ENCODE peak calls at places on chromosomes 1 and 21, in eight cellular contexts. One of them, this sample, is unnamed.

GRCh38 chr1:75233302-75233929 is 99.2 kb downstream of the LHX8 start:
- DNase-seq in PC-3: peak; percentile 64
- DNase-seq in MM.1S: peak; percentile 61
- DNase-seq in neural progenitor cell: peak; percentile 49
- DNase-seq in OCI-LY7: peak; percentile 37
- DNase-seq in hepatocyte: peak; percentile 53
- DNase-seq in HCT116: peak; percentile 19
- DNase-seq in GM23338: peak; percentile 70
- DNase-seq in this sample: peak; percentile 42

GRCh38 chr1:184036517-184036949 is 995 bp downstream of the COLGALT2 start:
- DNase-seq in neural progenitor cell: peak; percentile 69
- DNase-seq in GM23338: peak; percentile 74
- DNase-seq in hepatocyte: no peak
- DNase-seq in HCT116: no peak
- DNase-seq in MM.1S: no peak
- DNase-seq in OCI-LY7: no peak
- DNase-seq in PC-3: no peak
- DNase-seq in this sample: peak; percentile 45

GRCh38 chr1:65259816-65260215 is 49.5 kb upstream of the DNAJC6 start:
- DNase-seq in hepatocyte: no peak
- DNase-seq in HCT116: no peak
- DNase-seq in OCI-LY7: no peak
- DNase-seq in GM23338: no peak
- DNase-seq in PC-3: no peak
- DNase-seq in neural progenitor cell: no peak
- DNase-seq in MM.1S: no peak
- DNase-seq in this sample: no peak

GRCh38 chr1:11730429-11730861 is 5.5 kb upstream of the AGTRAP start:
- DNase-seq in GM23338: no peak
- DNase-seq in HCT116: no peak
- DNase-seq in OCI-LY7: peak; percentile 82
- DNase-seq in neural progenitor cell: no peak
- DNase-seq in PC-3: peak; percentile 31
- DNase-seq in MM.1S: peak; percentile 74
- DNase-seq in hepatocyte: no peak
- DNase-seq in this sample: peak; percentile 77

GRCh38 chr1:37691497-37692077 is 729 bp upstream of the CDCA8 start:
- DNase-seq in GM23338: peak; percentile 41
- DNase-seq in OCI-LY7: peak; percentile 39
- DNase-seq in HCT116: peak; percentile 10
- DNase-seq in hepatocyte: peak; percentile 77
- DNase-seq in neural progenitor cell: peak; percentile 49
- DNase-seq in PC-3: peak; percentile 60
- DNase-seq in MM.1S: peak; percentile 50
- DNase-seq in this sample: peak; percentile 86

GRCh38 chr1:155171836-155172731 is 1.0 kb downstream of the KRTCAP2 start:
- DNase-seq in HCT116: no peak
- DNase-seq in OCI-LY7: no peak
- DNase-seq in GM23338: no peak
- DNase-seq in MM.1S: no peak
- DNase-seq in neural progenitor cell: no peak
- DNase-seq in hepatocyte: no peak
- DNase-seq in PC-3: no peak
- DNase-seq in this sample: peak; percentile 13

GRCh38 chr1:98702976-98703375 is 41.5 kb downstream of the SNX7 start:
- DNase-seq in hepatocyte: no peak
- DNase-seq in neural progenitor cell: no peak
- DNase-seq in PC-3: peak; percentile 25
- DNase-seq in OCI-LY7: no peak
- DNase-seq in GM23338: no peak
- DNase-seq in HCT116: no peak
- DNase-seq in MM.1S: no peak
- DNase-seq in this sample: peak; percentile 76

GRCh38 chr21:42437786-42438185 is 34.1 kb downstream of the UBASH3A start:
- DNase-seq in GM23338: peak; percentile 34
- DNase-seq in hepatocyte: peak; percentile 59
- DNase-seq in neural progenitor cell: peak; percentile 74
- DNase-seq in OCI-LY7: no peak
- DNase-seq in PC-3: peak; percentile 28
- DNase-seq in MM.1S: peak; percentile 27
- DNase-seq in HCT116: no peak
- DNase-seq in this sample: peak; percentile 6

GRCh38 chr1:43447891-43448708 is 5.6 kb downstream of the HYI start:
- DNase-seq in MM.1S: no peak
- DNase-seq in OCI-LY7: no peak
- DNase-seq in neural progenitor cell: no peak
- DNase-seq in GM23338: no peak
- DNase-seq in hepatocyte: no peak
- DNase-seq in PC-3: no peak
- DNase-seq in HCT116: no peak
- DNase-seq in this sample: no peak

GRCh38 chr1:243475966-243476365 is 220.1 kb downstream of the SDCCAG8 start:
- DNase-seq in hepatocyte: no peak
- DNase-seq in GM23338: peak; percentile 87
- DNase-seq in neural progenitor cell: peak; percentile 87
- DNase-seq in HCT116: no peak
- DNase-seq in PC-3: peak; percentile 16
- DNase-seq in MM.1S: no peak
- DNase-seq in OCI-LY7: no peak
- DNase-seq in this sample: no peak

GRCh38 chr1:244969355-244970235 is 105.3 kb upstream of the HNRNPU start:
- DNase-seq in GM23338: peak; percentile 75
- DNase-seq in neural progenitor cell: peak; percentile 88
- DNase-seq in MM.1S: peak; percentile 69
- DNase-seq in PC-3: peak; percentile 84
- DNase-seq in OCI-LY7: peak; percentile 64
- DNase-seq in hepatocyte: peak; percentile 85
- DNase-seq in HCT116: peak; percentile 40
- DNase-seq in this sample: peak; percentile 95

GRCh38 chr21:42384999-42385398 is 10.9 kb downstream of the TMPRSS3 start:
- DNase-seq in hepatocyte: peak; percentile 44
- DNase-seq in neural progenitor cell: no peak
- DNase-seq in PC-3: peak; percentile 21
- DNase-seq in HCT116: no peak
- DNase-seq in MM.1S: no peak
- DNase-seq in GM23338: no peak
- DNase-seq in OCI-LY7: no peak
- DNase-seq in this sample: no peak

GRCh38 chr1:58251415-58252073 is 295.0 kb downstream of the OMA1 start:
- DNase-seq in MM.1S: no peak
- DNase-seq in OCI-LY7: peak; percentile 1
- DNase-seq in PC-3: peak; percentile 7
- DNase-seq in GM23338: peak; percentile 85
- DNase-seq in neural progenitor cell: peak; percentile 61
- DNase-seq in hepatocyte: peak; percentile 10
- DNase-seq in HCT116: peak; percentile 7
- DNase-seq in this sample: peak; percentile 38

GRCh38 chr1:8089535-8090228 is 63.6 kb upstream of the ERRFI1 start:
- DNase-seq in HCT116: no peak
- DNase-seq in neural progenitor cell: no peak
- DNase-seq in GM23338: no peak
- DNase-seq in PC-3: peak; percentile 38
- DNase-seq in OCI-LY7: no peak
- DNase-seq in hepatocyte: peak; percentile 9
- DNase-seq in MM.1S: no peak
- DNase-seq in this sample: peak; percentile 70

GRCh38 chr21:31416465-31416864 is 72.4 kb upstream of the TIAM1 start:
- DNase-seq in MM.1S: no peak
- DNase-seq in GM23338: no peak
- DNase-seq in PC-3: peak; percentile 15
- DNase-seq in neural progenitor cell: no peak
- DNase-seq in OCI-LY7: no peak
- DNase-seq in hepatocyte: no peak
- DNase-seq in HCT116: no peak
- DNase-seq in this sample: peak; percentile 65

GRCh38 chr21:41965045-41965444 is 11.2 kb upstream of the C2CD2 start:
- DNase-seq in hepatocyte: no peak
- DNase-seq in GM23338: no peak
- DNase-seq in PC-3: peak; percentile 65
- DNase-seq in neural progenitor cell: no peak
- DNase-seq in HCT116: no peak
- DNase-seq in OCI-LY7: peak; percentile 64
- DNase-seq in MM.1S: no peak
- DNase-seq in this sample: no peak

GRCh38 chr1:19612516-19612915 is 31.6 kb upstream of the NBL1 start:
- DNase-seq in GM23338: no peak
- DNase-seq in HCT116: no peak
- DNase-seq in PC-3: no peak
- DNase-seq in MM.1S: no peak
- DNase-seq in hepatocyte: no peak
- DNase-seq in neural progenitor cell: no peak
- DNase-seq in OCI-LY7: no peak
- DNase-seq in this sample: no peak

GRCh38 chr1:101260531-101260930 is 23.7 kb downstream of the S1PR1 start:
- DNase-seq in hepatocyte: no peak
- DNase-seq in MM.1S: no peak
- DNase-seq in OCI-LY7: no peak
- DNase-seq in PC-3: peak; percentile 79
- DNase-seq in GM23338: no peak
- DNase-seq in HCT116: no peak
- DNase-seq in neural progenitor cell: no peak
- DNase-seq in this sample: peak; percentile 40

GRCh38 chr21:45818904-45819285 is 162.7 kb upstream of the COL6A1 start:
- DNase-seq in neural progenitor cell: no peak
- DNase-seq in PC-3: peak; percentile 65
- DNase-seq in GM23338: no peak
- DNase-seq in MM.1S: no peak
- DNase-seq in hepatocyte: peak; percentile 69
- DNase-seq in OCI-LY7: no peak
- DNase-seq in HCT116: no peak
- DNase-seq in this sample: peak; percentile 84
- TF ChIP-seq EZH2phosphoT487 in neural progenitor cell: no peak
- TF ChIP-seq EZH2phosphoT487 in PC-3: no peak
- TF ChIP-seq EZH2phosphoT487 in GM23338: no peak
- TF ChIP-seq EZH2phosphoT487 in MM.1S: no peak
- TF ChIP-seq EZH2phosphoT487 in hepatocyte: no peak
- TF ChIP-seq EZH2phosphoT487 in OCI-LY7: no peak
- TF ChIP-seq EZH2phosphoT487 in HCT116: no peak
- TF ChIP-seq EZH2phosphoT487 in this sample: no peak

DNA sequence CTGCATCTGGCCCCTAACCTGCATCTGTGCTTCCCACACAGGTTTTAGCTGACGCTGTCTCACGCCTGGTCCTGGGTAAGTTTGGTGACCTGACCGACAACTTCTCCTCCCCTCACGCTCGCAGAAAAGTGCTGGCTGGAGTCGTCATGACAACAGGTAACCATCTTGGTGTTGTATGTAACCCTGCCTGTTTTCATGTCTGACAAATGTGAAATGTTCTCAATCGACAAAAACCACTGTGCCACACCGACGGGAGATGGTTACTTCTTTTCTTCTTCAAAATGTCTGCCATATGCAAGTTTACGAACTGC is 105.9 kb downstream of the ADARB1 start:
- DNase-seq in GM23338: no peak
- DNase-seq in neural progenitor cell: no peak
- DNase-seq in hepatocyte: no peak
- DNase-seq in MM.1S: no peak
- DNase-seq in HCT116: no peak
- DNase-seq in PC-3: no peak
- DNase-seq in OCI-LY7: no peak
- DNase-seq in this sample: no peak
- H3K36me3 ChIP-seq in GM23338: no peaks in the 10 kb centered on the region
- H3K36me3 ChIP-seq in neural progenitor cell: no peaks in the 10 kb centered on the region
- H3K36me3 ChIP-seq in hepatocyte: no peaks in the 10 kb centered on the region
- H3K36me3 ChIP-seq in MM.1S: no peaks in the 10 kb centered on the region
- H3K36me3 ChIP-seq in HCT116: no peaks in the 10 kb centered on the region
- H3K36me3 ChIP-seq in PC-3: peaks cover 2% of the 10 kb centered on the region
- H3K36me3 ChIP-seq in OCI-LY7: no peaks in the 10 kb centered on the region
- H3K36me3 ChIP-seq in this sample: peaks cover 25% of the 10 kb centered on the region

GRCh38 chr1:117809764-117810163 is 119.7 kb downstream of the GDAP2 start:
- DNase-seq in PC-3: no peak
- DNase-seq in hepatocyte: no peak
- DNase-seq in HCT116: no peak
- DNase-seq in MM.1S: no peak
- DNase-seq in GM23338: no peak
- DNase-seq in OCI-LY7: no peak
- DNase-seq in neural progenitor cell: no peak
- DNase-seq in this sample: no peak
- TF ChIP-seq EZH2phosphoT487 in PC-3: no peak
- TF ChIP-seq EZH2phosphoT487 in hepatocyte: no peak
- TF ChIP-seq EZH2phosphoT487 in HCT116: no peak
- TF ChIP-seq EZH2phosphoT487 in MM.1S: no peak
- TF ChIP-seq EZH2phosphoT487 in GM23338: no peak
- TF ChIP-seq EZH2phosphoT487 in OCI-LY7: no peak
- TF ChIP-seq EZH2phosphoT487 in neural progenitor cell: no peak
- TF ChIP-seq EZH2phosphoT487 in this sample: no peak

DNA sequence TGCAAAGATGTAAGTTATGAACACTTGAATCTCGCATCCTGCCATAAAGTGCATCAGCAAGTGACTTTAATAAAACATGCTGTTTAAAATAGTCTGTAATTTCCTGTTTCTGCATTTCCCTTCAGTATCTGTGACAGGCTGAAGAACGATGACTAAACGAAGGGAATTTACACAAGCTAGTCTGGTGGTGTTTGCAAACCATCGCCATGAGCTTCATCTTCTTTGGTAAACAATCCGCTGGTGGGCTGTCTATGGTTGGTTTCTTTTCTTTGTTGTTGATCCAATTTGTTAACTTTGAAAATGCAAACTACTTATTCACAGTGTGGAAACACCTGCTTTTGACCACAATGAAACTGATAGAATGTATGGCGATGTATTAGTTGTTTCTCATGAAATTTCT is 13.9 kb downstream of the SERTAD4 start:
- DNase-seq in HCT116: no peak
- DNase-seq in MM.1S: peak; percentile 82
- DNase-seq in hepatocyte: no peak
- DNase-seq in OCI-LY7: peak; percentile 17
- DNase-seq in PC-3: peak; percentile 64
- DNase-seq in GM23338: no peak
- DNase-seq in neural progenitor cell: no peak
- DNase-seq in this sample: no peak
- H3K36me3 ChIP-seq in HCT116: no peaks in the 10 kb centered on the region
- H3K36me3 ChIP-seq in MM.1S: no peaks in the 10 kb centered on the region
- H3K36me3 ChIP-seq in hepatocyte: no peaks in the 10 kb centered on the region
- H3K36me3 ChIP-seq in OCI-LY7: no peaks in the 10 kb centered on the region
- H3K36me3 ChIP-seq in PC-3: no peaks in the 10 kb centered on the region
- H3K36me3 ChIP-seq in GM23338: no peaks in the 10 kb centered on the region
- H3K36me3 ChIP-seq in neural progenitor cell: no peaks in the 10 kb centered on the region
- H3K36me3 ChIP-seq in this sample: no peaks in the 10 kb centered on the region

GRCh38 chr1:153921080-153921802 is 1.5 kb downstream of the GATAD2B start:
- DNase-seq in HCT116: no peak
- DNase-seq in GM23338: no peak
- DNase-seq in MM.1S: no peak
- DNase-seq in hepatocyte: no peak
- DNase-seq in OCI-LY7: no peak
- DNase-seq in PC-3: no peak
- DNase-seq in neural progenitor cell: no peak
- DNase-seq in this sample: peak; percentile 16

GRCh38 chr1:153922076-153922837 is 515 bp downstream of the GATAD2B start:
- DNase-seq in HCT116: no peak
- DNase-seq in neural progenitor cell: peak; percentile 92
- DNase-seq in MM.1S: no peak
- DNase-seq in GM23338: peak; percentile 79
- DNase-seq in PC-3: peak; percentile 67
- DNase-seq in OCI-LY7: peak; percentile 88
- DNase-seq in hepatocyte: peak; percentile 82
- DNase-seq in this sample: peak; percentile 58

GRCh38 chr1:153922838-153923652 is at the start of gene GATAD2B:
- DNase-seq in PC-3: peak; percentile 100
- DNase-seq in MM.1S: peak; percentile 100
- DNase-seq in hepatocyte: peak; percentile 100
- DNase-seq in neural progenitor cell: peak; percentile 100
- DNase-seq in OCI-LY7: peak; percentile 100
- DNase-seq in HCT116: peak; percentile 100
- DNase-seq in GM23338: peak; percentile 100
- DNase-seq in this sample: peak; percentile 100

GRCh38 chr1:153919879-153920852 is 2.6 kb downstream of the GATAD2B start:
- DNase-seq in MM.1S: peak; percentile 30
- DNase-seq in PC-3: peak; percentile 21
- DNase-seq in hepatocyte: no peak
- DNase-seq in HCT116: no peak
- DNase-seq in GM23338: no peak
- DNase-seq in neural progenitor cell: peak; percentile 12
- DNase-seq in OCI-LY7: peak; percentile 58
- DNase-seq in this sample: peak; percentile 52

GRCh38 chr1:153921803-153922075 is 1.0 kb downstream of the GATAD2B start:
- DNase-seq in GM23338: peak; percentile 37
- DNase-seq in PC-3: peak; percentile 27
- DNase-seq in neural progenitor cell: no peak
- DNase-seq in OCI-LY7: peak; percentile 32
- DNase-seq in HCT116: no peak
- DNase-seq in MM.1S: peak; percentile 29
- DNase-seq in hepatocyte: no peak
- DNase-seq in this sample: no peak
- TF ChIP-seq EZH2phosphoT487 in GM23338: no peak
- TF ChIP-seq EZH2phosphoT487 in PC-3: no peak
- TF ChIP-seq EZH2phosphoT487 in neural progenitor cell: no peak
- TF ChIP-seq EZH2phosphoT487 in OCI-LY7: no peak
- TF ChIP-seq EZH2phosphoT487 in HCT116: no peak
- TF ChIP-seq EZH2phosphoT487 in MM.1S: no peak
- TF ChIP-seq EZH2phosphoT487 in hepatocyte: no peak
- TF ChIP-seq EZH2phosphoT487 in this sample: no peak

This sample was measured in GM23248.